ENCODE peak calls at places on chromosomes 13 and 19, in seven cellular contexts. Y, R, H, L, I, D and O are unnamed samples.
A peak's percentile ranks its signal among the peaks of the same experiment; 100 is the strongest.

GRCh38 chr13:33676700-33677048 is 141.3 kb upstream of the RFC3 start:
- DNase-seq in Y (peak; percentile 69), R (no peak), H (no peak), L (no peak), I (no peak), D (no peak), O (no peak)

GRCh38 chr19:32869369-32870153 is at the start of gene SLC7A9:
- DNase-seq in Y (peak; percentile 66), R (no peak), H (no peak), L (no peak), I (no peak), D (no peak), O (peak; percentile 28)

GRCh38 chr19:48959341-48960239 is 4.9 kb downstream of the BAX start:
- DNase-seq in Y (no peak), R (no peak), H (no peak), L (no peak), I (no peak), D (no peak), O (no peak)

GRCh38 chr13:64709079-64709478 is 2521.1 kb downstream of the PCDH9 start:
- DNase-seq in Y (peak; percentile 51), R (no peak), H (no peak), L (no peak), I (no peak), D (no peak), O (no peak)

GRCh38 chr13:25652764-25653163 is 281.0 kb downstream of the ATP8A2 start:
- DNase-seq in Y (no peak), R (no peak), H (no peak), L (no peak), I (no peak), D (no peak), O (peak; percentile 14)

GRCh38 chr13:30737511-30738342 is 2.4 kb downstream of the ALOX5AP start:
- DNase-seq in Y (no peak), R (no peak), H (no peak), L (peak; percentile 38), I (no peak), D (no peak), O (no peak)

GRCh38 chr13:46213242-46213641 is 1.5 kb downstream of the LRRC63 start:
- DNase-seq in Y (no peak), R (no peak), H (no peak), L (no peak), I (no peak), D (no peak), O (no peak)

GRCh38 chr19:50601407-50602088 is 33.3 kb upstream of the LRRC4B start:
- DNase-seq in Y (no peak), R (no peak), H (no peak), L (no peak), I (peak; percentile 94), D (no peak), O (no peak)

GRCh38 chr13:33745370-33746324 is 72.3 kb upstream of the RFC3 start:
- DNase-seq in Y (no peak), R (no peak), H (no peak), L (no peak), I (no peak), D (no peak), O (no peak)

GRCh38 chr19:33953592-33953991 is 156.9 kb downstream of the KCTD15 start:
- DNase-seq in Y (no peak), R (no peak), H (no peak), L (no peak), I (no peak), D (no peak), O (no peak)

GRCh38 chr13:100182894-100183490 is 94.1 kb downstream of the PCCA start:
- DNase-seq in Y (no peak), R (no peak), H (no peak), L (no peak), I (no peak), D (no peak), O (no peak)

GRCh38 chr13:64782459-64782858 is 2447.7 kb downstream of the PCDH9 start:
- DNase-seq in Y (no peak), R (no peak), H (no peak), L (no peak), I (no peak), D (no peak), O (no peak)

GRCh38 chr19:13962738-13963602 is 10.7 kb downstream of the DCAF15 start:
- DNase-seq in Y (no peak), R (no peak), H (peak; percentile 86), L (no peak), I (no peak), D (no peak), O (no peak)

GRCh38 chr19:51146751-51147150 is 4.7 kb downstream of the SIGLEC7 start:
- DNase-seq in Y (no peak), R (no peak), H (no peak), L (no peak), I (no peak), D (no peak), O (no peak)

GRCh38 chr13:27088619-27089018 is 83.0 kb downstream of the USP12 start:
- DNase-seq in Y (no peak), R (no peak), H (no peak), L (no peak), I (no peak), D (no peak), O (no peak)

GRCh38 chr13:22211876-22212275 is 541.0 kb downstream of the FGF9 start:
- DNase-seq in Y (no peak), R (no peak), H (no peak), L (no peak), I (no peak), D (no peak), O (no peak)

GRCh38 chr19:52533901-52534300 is 6.4 kb downstream of the ZNF808 start:
- DNase-seq in Y (no peak), R (no peak), H (no peak), L (no peak), I (no peak), D (no peak), O (no peak)

GRCh38 chr19:53927745-53928144 is 18.7 kb downstream of the CACNG7 start:
- DNase-seq in Y (peak; percentile 39), R (no peak), H (no peak), L (no peak), I (peak; percentile 67), D (peak; percentile 65), O (peak; percentile 84)

GRCh38 chr19:15562861-15563260 is 52.2 kb upstream of the CYP4F8 start:
- DNase-seq in Y (no peak), R (no peak), H (no peak), L (no peak), I (no peak), D (no peak), O (no peak)

DNA sequence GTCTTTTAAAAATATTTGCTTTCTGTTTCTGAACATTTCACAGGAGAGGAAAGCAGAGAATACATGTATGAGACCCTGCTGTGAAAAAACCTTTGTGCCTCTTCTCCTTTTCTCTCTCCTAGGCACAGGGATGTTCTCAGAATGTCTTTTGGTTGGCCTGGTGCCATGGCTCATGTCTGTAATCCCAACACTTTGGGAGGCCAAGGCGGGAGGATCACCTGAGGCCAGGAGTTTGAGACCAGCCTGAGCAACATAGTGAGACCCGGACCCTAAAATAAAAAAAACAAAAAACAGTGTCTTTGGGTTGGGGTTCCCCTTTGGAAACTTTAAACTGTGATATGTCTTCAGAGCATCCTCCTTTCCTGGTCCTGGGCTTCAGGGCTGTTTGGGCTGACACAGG is 1.5 kb downstream of the ZNF627 start:
- DNase-seq in Y (no peak), R (no peak), H (peak; percentile 15), L (no peak), I (no peak), D (no peak), O (no peak)
- H3K4me3 ChIP-seq in Y (no peak overlapping the region), R (no peak overlapping the region), H (peak overlapping the region; percentile 96), L (no peak overlapping the region), I (peak overlapping the region; percentile 89), D (no peak overlapping the region), O (no peak overlapping the region)

GRCh38 chr19:42290136-42290522 is 11.8 kb upstream of the PRR19 start:
- DNase-seq in Y (no peak), R (no peak), H (no peak), L (no peak), I (no peak), D (no peak), O (no peak)

GRCh38 chr19:42289556-42290041 is 12.3 kb upstream of the PRR19 start:
- DNase-seq in Y (no peak), R (no peak), H (no peak), L (no peak), I (no peak), D (no peak), O (no peak)

GRCh38 chr19:42291437-42291815 is 10.5 kb upstream of the PRR19 start:
- DNase-seq in Y (no peak), R (no peak), H (no peak), L (no peak), I (no peak), D (no peak), O (peak; percentile 84)

GRCh38 chr19:42292042-42292960 is 9.6 kb upstream of the PRR19 start:
- DNase-seq in Y (no peak), R (no peak), H (no peak), L (no peak), I (no peak), D (no peak), O (no peak)

GRCh38 chr19:42290523-42291436 is 11.2 kb upstream of the PRR19 start:
- DNase-seq in Y (peak; percentile 64), R (no peak), H (no peak), L (peak; percentile 71), I (no peak), D (no peak), O (peak; percentile 79)
- H3K36me3 ChIP-seq in Y (peaks cover 3% of the 10 kb centered on the region), R (peaks cover 67% of the 10 kb centered on the region), H (no peaks in the 10 kb centered on the region), L (peaks cover 87% of the 10 kb centered on the region), I (peaks cover 90% of the 10 kb centered on the region), D (peaks cover 98% of the 10 kb centered on the region), O (peaks cover 14% of the 10 kb centered on the region)

GRCh38 chr19:42569193-42569592 is 25.5 kb downstream of the CEACAM8 start:
- DNase-seq in Y (no peak), R (no peak), H (no peak), L (no peak), I (no peak), D (no peak), O (no peak)
- H3K27me3 ChIP-seq in Y (no peaks in the 10 kb centered on the region), R (peaks cover 15% of the 10 kb centered on the region), H (no peaks in the 10 kb centered on the region), L (no peaks in the 10 kb centered on the region), I (no peaks in the 10 kb centered on the region), D (no peaks in the 10 kb centered on the region), O (no peaks in the 10 kb centered on the region)

DNA sequence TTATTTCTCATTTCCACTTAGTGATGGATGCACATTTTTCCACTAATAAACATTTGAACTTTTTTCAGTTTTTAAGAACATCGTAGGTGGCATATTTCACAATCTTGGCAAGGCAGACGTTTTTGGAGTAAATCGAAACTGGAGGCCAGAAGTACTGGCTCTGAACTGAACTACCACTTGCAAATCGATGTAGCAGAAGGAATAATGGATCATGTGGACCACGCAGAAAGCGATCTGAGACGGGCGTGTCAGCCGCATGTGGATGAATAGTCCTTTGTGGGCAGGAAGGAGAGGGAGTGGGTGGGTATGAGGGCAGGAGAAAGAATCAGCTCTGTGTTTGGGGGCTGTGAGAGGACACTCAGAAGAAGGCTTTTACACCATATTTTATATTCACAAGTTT is 90.4 kb downstream of the COL4A2 start:
- DNase-seq in Y (no peak), R (no peak), H (no peak), L (no peak), I (no peak), D (no peak), O (no peak)
- H3K4me3 ChIP-seq in Y (no peak overlapping the region), R (peak overlapping the region; percentile 16), H (no peak overlapping the region), L (no peak overlapping the region), I (no peak overlapping the region), D (no peak overlapping the region), O (no peak overlapping the region)

GRCh38 chr13:112522578-112522977 is 65.4 kb downstream of the TUBGCP3 start:
- DNase-seq in Y (no peak), R (no peak), H (no peak), L (no peak), I (no peak), D (no peak), O (no peak)
- H3K36me3 ChIP-seq in Y (peaks cover 2% of the 10 kb centered on the region), R (peaks cover 8% of the 10 kb centered on the region), H (peaks cover 3% of the 10 kb centered on the region), L (peaks cover 57% of the 10 kb centered on the region), I (peaks cover 59% of the 10 kb centered on the region), D (peaks cover 92% of the 10 kb centered on the region), O (peaks cover 1% of the 10 kb centered on the region)